ENCODE peak calls at places on chromosomes 11 and 22, in five cellular contexts. One of them, this sample, is unnamed.

GRCh38 chr11:77779935-77780334 is 40.6 kb downstream of the RSF1 start:
- DNase-seq in HuH-7.5: no peak
- DNase-seq in activated CD4-positive, alpha-beta T cell treated with anti-CD3 and anti-CD28 coated beads, Interleukin-2, amount 50 U/mL, for 4 hours: no peak
- DNase-seq in CD8-positive, alpha-beta T cell: no peak
- DNase-seq in HCT116: no peak
- DNase-seq in this sample: no peak

GRCh38 chr11:113504586-113504985 is 29.4 kb upstream of the DRD2 start:
- DNase-seq in activated CD4-positive, alpha-beta T cell treated with anti-CD3 and anti-CD28 coated beads, Interleukin-2, amount 50 U/mL, for 4 hours: no peak
- DNase-seq in CD8-positive, alpha-beta T cell: no peak
- DNase-seq in HCT116: no peak
- DNase-seq in HuH-7.5: no peak
- DNase-seq in this sample: no peak

GRCh38 chr11:39768214-39768613 is 1691.2 kb downstream of the LRRC4C start:
- DNase-seq in HuH-7.5: no peak
- DNase-seq in activated CD4-positive, alpha-beta T cell treated with anti-CD3 and anti-CD28 coated beads, Interleukin-2, amount 50 U/mL, for 4 hours: no peak
- DNase-seq in CD8-positive, alpha-beta T cell: no peak
- DNase-seq in HCT116: no peak
- DNase-seq in this sample: no peak

GRCh38 chr22:32058656-32059280 is 15.7 kb downstream of the SLC5A1 start:
- DNase-seq in CD8-positive, alpha-beta T cell: no peak
- DNase-seq in HCT116: no peak
- DNase-seq in activated CD4-positive, alpha-beta T cell treated with anti-CD3 and anti-CD28 coated beads, Interleukin-2, amount 50 U/mL, for 4 hours: no peak
- DNase-seq in HuH-7.5: no peak
- DNase-seq in this sample: no peak

GRCh38 chr11:795638-796564 is 2.2 kb downstream of the SLC25A22 start:
- DNase-seq in activated CD4-positive, alpha-beta T cell treated with anti-CD3 and anti-CD28 coated beads, Interleukin-2, amount 50 U/mL, for 4 hours: peak
- DNase-seq in HuH-7.5: no peak
- DNase-seq in CD8-positive, alpha-beta T cell: peak
- DNase-seq in HCT116: no peak
- DNase-seq in this sample: no peak

GRCh38 chr11:118152552-118153471 is at the start of gene SCN4B:
- DNase-seq in HuH-7.5: peak
- DNase-seq in HCT116: no peak
- DNase-seq in activated CD4-positive, alpha-beta T cell treated with anti-CD3 and anti-CD28 coated beads, Interleukin-2, amount 50 U/mL, for 4 hours: no peak
- DNase-seq in CD8-positive, alpha-beta T cell: no peak
- DNase-seq in this sample: peak

GRCh38 chr22:47042116-47042825 is 279.8 kb downstream of the TBC1D22A start:
- DNase-seq in CD8-positive, alpha-beta T cell: no peak
- DNase-seq in HCT116: no peak
- DNase-seq in activated CD4-positive, alpha-beta T cell treated with anti-CD3 and anti-CD28 coated beads, Interleukin-2, amount 50 U/mL, for 4 hours: no peak
- DNase-seq in HuH-7.5: no peak
- DNase-seq in this sample: no peak

GRCh38 chr11:720642-721346 is 14.8 kb downstream of the EPS8L2 start:
- DNase-seq in HuH-7.5: no peak
- DNase-seq in CD8-positive, alpha-beta T cell: no peak
- DNase-seq in activated CD4-positive, alpha-beta T cell treated with anti-CD3 and anti-CD28 coated beads, Interleukin-2, amount 50 U/mL, for 4 hours: peak
- DNase-seq in HCT116: no peak
- DNase-seq in this sample: peak

GRCh38 chr11:112903310-112903709 is 57.9 kb upstream of the NCAM1 start:
- DNase-seq in CD8-positive, alpha-beta T cell: no peak
- DNase-seq in activated CD4-positive, alpha-beta T cell treated with anti-CD3 and anti-CD28 coated beads, Interleukin-2, amount 50 U/mL, for 4 hours: no peak
- DNase-seq in HuH-7.5: no peak
- DNase-seq in HCT116: no peak
- DNase-seq in this sample: peak

GRCh38 chr11:66454828-66455227 is 11.9 kb upstream of the PELI3 start:
- DNase-seq in CD8-positive, alpha-beta T cell: no peak
- DNase-seq in HCT116: no peak
- DNase-seq in activated CD4-positive, alpha-beta T cell treated with anti-CD3 and anti-CD28 coated beads, Interleukin-2, amount 50 U/mL, for 4 hours: no peak
- DNase-seq in HuH-7.5: no peak
- DNase-seq in this sample: no peak

GRCh38 chr11:19912206-19913118 is 199.8 kb downstream of the NAV2 start:
- DNase-seq in HCT116: no peak
- DNase-seq in HuH-7.5: peak
- DNase-seq in CD8-positive, alpha-beta T cell: no peak
- DNase-seq in activated CD4-positive, alpha-beta T cell treated with anti-CD3 and anti-CD28 coated beads, Interleukin-2, amount 50 U/mL, for 4 hours: no peak
- DNase-seq in this sample: no peak

GRCh38 chr11:126307706-126308105 is 3.8 kb downstream of the DCPS start:
- DNase-seq in CD8-positive, alpha-beta T cell: no peak
- DNase-seq in HCT116: no peak
- DNase-seq in activated CD4-positive, alpha-beta T cell treated with anti-CD3 and anti-CD28 coated beads, Interleukin-2, amount 50 U/mL, for 4 hours: no peak
- DNase-seq in HuH-7.5: no peak
- DNase-seq in this sample: peak

GRCh38 chr22:49328076-49328475 is 499.6 kb downstream of the BRD1 start:
- DNase-seq in HCT116: no peak
- DNase-seq in activated CD4-positive, alpha-beta T cell treated with anti-CD3 and anti-CD28 coated beads, Interleukin-2, amount 50 U/mL, for 4 hours: no peak
- DNase-seq in HuH-7.5: no peak
- DNase-seq in CD8-positive, alpha-beta T cell: no peak
- DNase-seq in this sample: no peak

GRCh38 chr22:48055827-48056226 is 1293.4 kb downstream of the TBC1D22A start:
- DNase-seq in activated CD4-positive, alpha-beta T cell treated with anti-CD3 and anti-CD28 coated beads, Interleukin-2, amount 50 U/mL, for 4 hours: no peak
- DNase-seq in CD8-positive, alpha-beta T cell: no peak
- DNase-seq in HuH-7.5: no peak
- DNase-seq in HCT116: no peak
- DNase-seq in this sample: no peak

GRCh38 chr11:44257338-44258189 is 52.4 kb downstream of the ALX4 start:
- DNase-seq in CD8-positive, alpha-beta T cell: no peak
- DNase-seq in activated CD4-positive, alpha-beta T cell treated with anti-CD3 and anti-CD28 coated beads, Interleukin-2, amount 50 U/mL, for 4 hours: no peak
- DNase-seq in HuH-7.5: no peak
- DNase-seq in HCT116: no peak
- DNase-seq in this sample: no peak

GRCh38 chr11:47407746-47408590 is at the start of gene SLC39A13:
- DNase-seq in HuH-7.5: peak
- DNase-seq in activated CD4-positive, alpha-beta T cell treated with anti-CD3 and anti-CD28 coated beads, Interleukin-2, amount 50 U/mL, for 4 hours: peak
- DNase-seq in HCT116: peak
- DNase-seq in CD8-positive, alpha-beta T cell: peak
- DNase-seq in this sample: peak

This sample was measured in NCI-H345.